ENCODE peak calls at places on chromosome 6, in six cellular contexts. One of them, this sample, is unnamed.

GRCh38 chr6:38725414-38726183 is 10.5 kb downstream of the DNAH8 start:
- DNase-seq in ovary: no peak
- DNase-seq in breast epithelium: no peak
- DNase-seq in fibroblast of lung: no peak
- DNase-seq in fibroblast of mammary gland: no peak
- DNase-seq in stomach: no peak
- DNase-seq in this sample: no peak

GRCh38 chr6:43219119-43219518 is 10.2 kb downstream of the DNPH1 start:
- DNase-seq in ovary: no peak
- DNase-seq in breast epithelium: no peak
- DNase-seq in fibroblast of lung: no peak
- DNase-seq in fibroblast of mammary gland: no peak
- DNase-seq in stomach: no peak
- DNase-seq in this sample: no peak

GRCh38 chr6:109105681-109106080 is 10.4 kb downstream of the CEP57L1 start:
- DNase-seq in ovary: no peak
- DNase-seq in breast epithelium: no peak
- DNase-seq in fibroblast of lung: no peak
- DNase-seq in fibroblast of mammary gland: no peak
- DNase-seq in stomach: no peak
- DNase-seq in this sample: no peak

GRCh38 chr6:170162011-170162770 is 128.7 kb downstream of the DLL1 start:
- DNase-seq in ovary: no peak
- DNase-seq in breast epithelium: peak; percentile 47
- DNase-seq in fibroblast of lung: no peak
- DNase-seq in fibroblast of mammary gland: no peak
- DNase-seq in stomach: no peak
- DNase-seq in this sample: no peak

GRCh38 chr6:82385961-82386360 is 22.3 kb downstream of the TPBG start:
- DNase-seq in ovary: no peak
- DNase-seq in breast epithelium: no peak
- DNase-seq in fibroblast of lung: no peak
- DNase-seq in fibroblast of mammary gland: no peak
- DNase-seq in stomach: no peak
- DNase-seq in this sample: no peak

GRCh38 chr6:156977527-156978291 is 200.5 kb downstream of the ARID1B start:
- DNase-seq in ovary: no peak
- DNase-seq in breast epithelium: no peak
- DNase-seq in fibroblast of lung: peak; percentile 53
- DNase-seq in fibroblast of mammary gland: peak; percentile 77
- DNase-seq in stomach: peak; percentile 46
- DNase-seq in this sample: no peak

GRCh38 chr6:43719511-43719910 is 31.9 kb upstream of the MRPS18A start:
- DNase-seq in ovary: no peak
- DNase-seq in breast epithelium: no peak
- DNase-seq in fibroblast of lung: no peak
- DNase-seq in fibroblast of mammary gland: no peak
- DNase-seq in stomach: no peak
- DNase-seq in this sample: no peak

GRCh38 chr6:10256113-10256690 is 158.7 kb downstream of the TFAP2A start:
- DNase-seq in ovary: no peak
- DNase-seq in breast epithelium: no peak
- DNase-seq in fibroblast of lung: no peak
- DNase-seq in fibroblast of mammary gland: no peak
- DNase-seq in stomach: no peak
- DNase-seq in this sample: no peak

GRCh38 chr6:136987526-136987925 is 57.2 kb downstream of the IL20RA start:
- DNase-seq in ovary: no peak
- DNase-seq in breast epithelium: no peak
- DNase-seq in fibroblast of lung: no peak
- DNase-seq in fibroblast of mammary gland: no peak
- DNase-seq in stomach: no peak
- DNase-seq in this sample: no peak

GRCh38 chr6:149336529-149336928 is 19.0 kb downstream of the TAB2 start:
- DNase-seq in ovary: no peak
- DNase-seq in breast epithelium: no peak
- DNase-seq in fibroblast of lung: no peak
- DNase-seq in fibroblast of mammary gland: no peak
- DNase-seq in stomach: no peak
- DNase-seq in this sample: no peak

GRCh38 chr6:3347826-3348225 is 89.1 kb downstream of the PSMG4 start:
- DNase-seq in ovary: no peak
- DNase-seq in breast epithelium: no peak
- DNase-seq in fibroblast of lung: no peak
- DNase-seq in fibroblast of mammary gland: no peak
- DNase-seq in stomach: no peak
- DNase-seq in this sample: no peak

GRCh38 chr6:50816115-50816675 is 2.5 kb upstream of the TFAP2B start:
- DNase-seq in ovary: peak; percentile 23
- DNase-seq in breast epithelium: peak; percentile 87
- DNase-seq in fibroblast of lung: peak; percentile 74
- DNase-seq in fibroblast of mammary gland: peak; percentile 71
- DNase-seq in stomach: peak; percentile 76
- DNase-seq in this sample: no peak

GRCh38 chr6:38035478-38035877 is 216.0 kb downstream of the ZFAND3 start:
- DNase-seq in ovary: no peak
- DNase-seq in breast epithelium: no peak
- DNase-seq in fibroblast of lung: no peak
- DNase-seq in fibroblast of mammary gland: peak; percentile 12
- DNase-seq in stomach: no peak
- DNase-seq in this sample: no peak

GRCh38 chr6:37776546-37776945 is 43.0 kb upstream of the ZFAND3 start:
- DNase-seq in ovary: no peak
- DNase-seq in breast epithelium: no peak
- DNase-seq in fibroblast of lung: no peak
- DNase-seq in fibroblast of mammary gland: no peak
- DNase-seq in stomach: no peak
- DNase-seq in this sample: no peak

GRCh38 chr6:44869321-44869897 is 458.7 kb upstream of the RUNX2 start:
- DNase-seq in ovary: no peak
- DNase-seq in breast epithelium: no peak
- DNase-seq in fibroblast of lung: no peak
- DNase-seq in fibroblast of mammary gland: no peak
- DNase-seq in stomach: no peak
- DNase-seq in this sample: no peak

GRCh38 chr6:83558975-83559374 is 46.6 kb downstream of the PRSS35 start:
- DNase-seq in ovary: no peak
- DNase-seq in breast epithelium: no peak
- DNase-seq in fibroblast of lung: no peak
- DNase-seq in fibroblast of mammary gland: no peak
- DNase-seq in stomach: no peak
- DNase-seq in this sample: no peak

GRCh38 chr6:144013486-144013909 is 5.4 kb upstream of the PLAGL1 start:
- DNase-seq in ovary: peak; percentile 76
- DNase-seq in breast epithelium: peak; percentile 65
- DNase-seq in fibroblast of lung: peak; percentile 83
- DNase-seq in fibroblast of mammary gland: peak; percentile 83
- DNase-seq in stomach: peak; percentile 85
- DNase-seq in this sample: peak; percentile 70

GRCh38 chr6:4935486-4935885 is 68.4 kb downstream of the RPP40 start:
- DNase-seq in ovary: no peak
- DNase-seq in breast epithelium: no peak
- DNase-seq in fibroblast of lung: no peak
- DNase-seq in fibroblast of mammary gland: no peak
- DNase-seq in stomach: no peak
- DNase-seq in this sample: no peak

GRCh38 chr6:11961137-11961779 is 50.9 kb upstream of the HIVEP1 start:
- DNase-seq in ovary: no peak
- DNase-seq in breast epithelium: no peak
- DNase-seq in fibroblast of lung: no peak
- DNase-seq in fibroblast of mammary gland: no peak
- DNase-seq in stomach: no peak
- DNase-seq in this sample: no peak

GRCh38 chr6:39984051-39984450 is 49.8 kb upstream of the MOCS1 start:
- DNase-seq in ovary: no peak
- DNase-seq in breast epithelium: no peak
- DNase-seq in fibroblast of lung: no peak
- DNase-seq in fibroblast of mammary gland: no peak
- DNase-seq in stomach: no peak
- DNase-seq in this sample: no peak

GRCh38 chr6:42341221-42341620 is 110.5 kb downstream of the TRERF1 start:
- DNase-seq in ovary: no peak
- DNase-seq in breast epithelium: no peak
- DNase-seq in fibroblast of lung: no peak
- DNase-seq in fibroblast of mammary gland: no peak
- DNase-seq in stomach: no peak
- DNase-seq in this sample: no peak

GRCh38 chr6:46011241-46012085 is 4.2 kb downstream of the CLIC5 start:
- DNase-seq in ovary: no peak
- DNase-seq in breast epithelium: no peak
- DNase-seq in fibroblast of lung: no peak
- DNase-seq in fibroblast of mammary gland: no peak
- DNase-seq in stomach: peak; percentile 30
- DNase-seq in this sample: peak; percentile 54

DNA sequence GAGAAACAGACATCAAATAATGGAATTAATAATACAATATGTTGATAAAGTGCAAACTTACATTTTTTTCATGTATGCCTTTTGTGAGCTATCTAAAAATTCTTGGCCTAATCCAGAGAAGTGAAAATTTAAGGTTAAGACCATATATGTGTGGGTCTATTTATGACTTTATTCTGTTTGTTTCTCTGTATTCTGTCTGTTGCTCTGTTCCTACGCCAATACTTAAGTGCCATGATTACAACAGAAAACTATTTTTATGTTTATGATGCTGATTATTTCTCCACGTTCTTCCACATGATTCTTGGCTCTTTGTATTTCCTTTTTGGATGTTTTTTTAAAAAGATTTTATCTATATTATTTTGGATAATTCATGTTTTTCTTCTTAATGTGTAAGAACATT is 109.5 kb upstream of the MAP3K4 start:
- DNase-seq in ovary: no peak
- DNase-seq in breast epithelium: no peak
- DNase-seq in fibroblast of lung: peak; percentile 9
- DNase-seq in fibroblast of mammary gland: no peak
- DNase-seq in stomach: no peak
- DNase-seq in this sample: no peak
- H3K4me3 ChIP-seq in ovary: no peak overlapping the region
- H3K4me3 ChIP-seq in breast epithelium: no peak overlapping the region
- H3K4me3 ChIP-seq in fibroblast of lung: no peak overlapping the region
- H3K4me3 ChIP-seq in fibroblast of mammary gland: no peak overlapping the region
- H3K4me3 ChIP-seq in stomach: no peak overlapping the region
- H3K4me3 ChIP-seq in this sample: no peak overlapping the region

GRCh38 chr6:57021086-57021720 is 25.3 kb upstream of the KIAA1586 start:
- DNase-seq in ovary: no peak
- DNase-seq in breast epithelium: no peak
- DNase-seq in fibroblast of lung: peak; percentile 73
- DNase-seq in fibroblast of mammary gland: peak; percentile 66
- DNase-seq in stomach: no peak
- DNase-seq in this sample: no peak
- TF ChIP-seq CTCF in ovary: peak; percentile 24
- TF ChIP-seq CTCF in breast epithelium: peak; percentile 44
- TF ChIP-seq CTCF in fibroblast of lung: peak; percentile 40
- TF ChIP-seq CTCF in fibroblast of mammary gland: peak; percentile 44
- TF ChIP-seq CTCF in stomach: no peak
- TF ChIP-seq CTCF in this sample: no peak

GRCh38 chr6:8436956-8437355 is 1.6 kb upstream of the SLC35B3 start:
- DNase-seq in ovary: no peak
- DNase-seq in breast epithelium: no peak
- DNase-seq in fibroblast of lung: no peak
- DNase-seq in fibroblast of mammary gland: no peak
- DNase-seq in stomach: no peak
- DNase-seq in this sample: no peak

GRCh38 chr6:8435093-8435844 is at the start of gene SLC35B3:
- DNase-seq in ovary: peak; percentile 97
- DNase-seq in breast epithelium: peak; percentile 93
- DNase-seq in fibroblast of lung: peak; percentile 93
- DNase-seq in fibroblast of mammary gland: peak; percentile 87
- DNase-seq in stomach: peak; percentile 98
- DNase-seq in this sample: peak; percentile 99

GRCh38 chr6:8435845-8436168 is 462 bp upstream of the SLC35B3 start:
- DNase-seq in ovary: no peak
- DNase-seq in breast epithelium: no peak
- DNase-seq in fibroblast of lung: no peak
- DNase-seq in fibroblast of mammary gland: peak; percentile 30
- DNase-seq in stomach: no peak
- DNase-seq in this sample: no peak

GRCh38 chr6:8432614-8433013 is 2.7 kb downstream of the SLC35B3 start:
- DNase-seq in ovary: no peak
- DNase-seq in breast epithelium: no peak
- DNase-seq in fibroblast of lung: no peak
- DNase-seq in fibroblast of mammary gland: peak; percentile 29
- DNase-seq in stomach: no peak
- DNase-seq in this sample: no peak

GRCh38 chr6:8434727-8435092 is 635 bp downstream of the SLC35B3 start:
- DNase-seq in ovary: no peak
- DNase-seq in breast epithelium: no peak
- DNase-seq in fibroblast of lung: no peak
- DNase-seq in fibroblast of mammary gland: no peak
- DNase-seq in stomach: no peak
- DNase-seq in this sample: no peak
- H3K4me3 ChIP-seq in ovary: peak overlapping the region; percentile 85
- H3K4me3 ChIP-seq in breast epithelium: peak overlapping the region; percentile 95
- H3K4me3 ChIP-seq in fibroblast of lung: peak overlapping the region; percentile 97
- H3K4me3 ChIP-seq in fibroblast of mammary gland: peak overlapping the region; percentile 87
- H3K4me3 ChIP-seq in stomach: peak overlapping the region; percentile 80
- H3K4me3 ChIP-seq in this sample: peak overlapping the region; percentile 64

DNA sequence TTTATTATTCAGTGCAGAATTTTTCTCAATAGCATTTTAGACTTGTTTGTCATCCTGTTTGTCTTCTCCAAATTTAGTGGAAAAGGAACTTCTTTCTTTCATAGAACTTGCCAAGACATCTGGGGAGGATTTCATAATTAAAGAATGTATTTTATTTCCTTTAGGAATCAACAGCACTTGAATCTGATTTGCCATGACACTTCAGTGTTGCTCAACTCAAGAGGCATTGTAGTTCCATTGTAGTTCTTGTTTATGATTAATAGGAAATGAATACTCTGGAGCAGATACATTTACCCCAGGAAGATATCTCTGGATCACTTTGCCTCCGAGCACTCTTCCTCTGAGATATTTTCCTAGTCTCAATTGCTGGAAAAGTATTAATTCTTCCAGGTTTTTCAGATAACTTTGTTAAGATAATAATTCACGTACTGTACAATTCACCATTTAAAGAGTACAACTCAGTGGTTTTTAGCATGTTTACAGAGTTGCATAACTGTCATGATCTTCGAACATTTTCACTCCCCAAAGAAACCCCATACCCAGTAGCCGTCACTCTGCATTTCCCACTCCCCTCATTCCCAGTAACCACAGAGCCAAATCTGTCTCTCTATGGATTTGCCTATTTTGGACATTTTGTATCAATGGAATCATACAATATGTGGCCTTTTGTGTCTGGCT is 29.7 kb downstream of the AKAP12 start:
- DNase-seq in ovary: no peak
- DNase-seq in breast epithelium: no peak
- DNase-seq in fibroblast of lung: peak; percentile 68
- DNase-seq in fibroblast of mammary gland: peak; percentile 94
- DNase-seq in stomach: no peak
- DNase-seq in this sample: no peak
- TF ChIP-seq CTCF in ovary: no peak
- TF ChIP-seq CTCF in breast epithelium: no peak
- TF ChIP-seq CTCF in fibroblast of lung: no peak
- TF ChIP-seq CTCF in fibroblast of mammary gland: no peak
- TF ChIP-seq CTCF in stomach: no peak
- TF ChIP-seq CTCF in this sample: no peak

GRCh38 chr6:110400208-110400607 is 15.2 kb downstream of the DDO start:
- DNase-seq in ovary: peak; percentile 27
- DNase-seq in breast epithelium: no peak
- DNase-seq in fibroblast of lung: no peak
- DNase-seq in fibroblast of mammary gland: no peak
- DNase-seq in stomach: no peak
- DNase-seq in this sample: no peak
- H3K4me3 ChIP-seq in ovary: peak overlapping the region; percentile 17
- H3K4me3 ChIP-seq in breast epithelium: peak overlapping the region; percentile 33
- H3K4me3 ChIP-seq in fibroblast of lung: peak overlapping the region; percentile 42
- H3K4me3 ChIP-seq in fibroblast of mammary gland: peak overlapping the region; percentile 25
- H3K4me3 ChIP-seq in stomach: peak overlapping the region; percentile 50
- H3K4me3 ChIP-seq in this sample: no peak overlapping the region

This sample was measured in mucosa of descending colon.